ENCODE peak calls at places on chromosomes 16 and 17, in nine cellular contexts. R is PC-3; E is dorsolateral prefrontal cortex; O is stomach; Y is H9; B is Peyer's patch; Q is AG10803; H is CD8-positive, alpha-beta T cell; J is kidney epithelial cell. A is an unnamed sample.

GRCh38 chr17:54891176-54891821 is 9.4 kb upstream of the TOM1L1 start:
- DNase-seq in R (peak), E (no peak), O (no peak), Y (peak), B (no peak), Q (peak), H (no peak), J (no peak), A (peak)

GRCh38 chr17:65848751-65849150 is 287.3 kb upstream of the AXIN2 start:
- DNase-seq in R (no peak), E (no peak), O (no peak), Y (no peak), B (no peak), Q (peak), H (no peak), J (no peak), A (no peak)

GRCh38 chr16:57372372-57373116 is at the start of gene CX3CL1:
- DNase-seq in R (no peak), E (peak), O (peak), Y (peak), B (no peak), Q (peak), H (no peak), J (peak), A (peak)

GRCh38 chr17:36888236-36888957 is 48.9 kb upstream of the LHX1 start:
- DNase-seq in R (no peak), E (no peak), O (no peak), Y (no peak), B (no peak), Q (no peak), H (no peak), J (no peak), A (no peak)

GRCh38 chr16:78528265-78528664 is 428.8 kb downstream of the WWOX start:
- DNase-seq in R (no peak), E (no peak), O (no peak), Y (no peak), B (no peak), Q (no peak), H (no peak), J (no peak), A (no peak)

GRCh38 chr17:14741516-14741915 is 440.6 kb downstream of the HS3ST3B1 start:
- DNase-seq in R (peak), E (no peak), O (no peak), Y (no peak), B (no peak), Q (peak), H (no peak), J (no peak), A (no peak)

GRCh38 chr17:82052638-82053059 is 951 bp downstream of the GPS1 start:
- DNase-seq in R (no peak), E (no peak), O (no peak), Y (no peak), B (no peak), Q (no peak), H (no peak), J (no peak), A (no peak)

GRCh38 chr17:69812240-69812837 is 262.7 kb upstream of the KCNJ16 start:
- DNase-seq in R (peak), E (no peak), O (no peak), Y (no peak), B (no peak), Q (peak), H (no peak), J (no peak), A (no peak)

GRCh38 chr17:3804503-3804931 is 3.5 kb upstream of the ITGAE start:
- DNase-seq in R (no peak), E (no peak), O (no peak), Y (no peak), B (no peak), Q (no peak), H (no peak), J (peak), A (no peak)

GRCh38 chr16:2385441-2385840 is 43.8 kb upstream of the CCNF start:
- DNase-seq in R (peak), E (no peak), O (no peak), Y (no peak), B (no peak), Q (no peak), H (no peak), J (peak), A (no peak)

GRCh38 chr17:77638229-77638628 is 320.3 kb upstream of the TNRC6C start:
- DNase-seq in R (no peak), E (no peak), O (no peak), Y (peak), B (no peak), Q (no peak), H (no peak), J (no peak), A (no peak)

GRCh38 chr17:45019177-45019711 is 32.2 kb downstream of the DCAKD start:
- DNase-seq in R (peak), E (peak), O (peak), Y (no peak), B (no peak), Q (peak), H (peak), J (no peak), A (no peak)

GRCh38 chr17:62703269-62703775 is 75.9 kb downstream of the MRC2 start:
- DNase-seq in R (peak), E (no peak), O (peak), Y (no peak), B (no peak), Q (peak), H (no peak), J (peak), A (no peak)

GRCh38 chr17:49456172-49456965 is 38.7 kb upstream of the NGFR start:
- DNase-seq in R (peak), E (no peak), O (no peak), Y (no peak), B (no peak), Q (peak), H (no peak), J (peak), A (no peak)

GRCh38 chr17:378068-378467 is 25.5 kb upstream of the RPH3AL start:
- DNase-seq in R (no peak), E (no peak), O (no peak), Y (no peak), B (no peak), Q (no peak), H (no peak), J (no peak), A (no peak)

GRCh38 chr16:15960124-15960971 is 10.9 kb downstream of the ABCC1 start:
- DNase-seq in R (no peak), E (no peak), O (no peak), Y (no peak), B (no peak), Q (no peak), H (no peak), J (no peak), A (no peak)

GRCh38 chr16:31451681-31452351 is 7.5 kb upstream of the ARMC5 start:
- DNase-seq in R (peak), E (peak), O (peak), Y (peak), B (no peak), Q (peak), H (no peak), J (no peak), A (peak)

GRCh38 chr17:15213381-15214087 is 51.6 kb downstream of the PMP22 start:
- DNase-seq in R (peak), E (no peak), O (no peak), Y (no peak), B (no peak), Q (peak), H (no peak), J (no peak), A (peak)

GRCh38 chr17:75878174-75878998 is at the start of gene TRIM47:
- DNase-seq in R (peak), E (peak), O (peak), Y (peak), B (peak), Q (peak), H (no peak), J (no peak), A (peak)

GRCh38 chr17:41614098-41614497 is 1.5 kb upstream of the KRT16 start:
- DNase-seq in R (no peak), E (no peak), O (no peak), Y (no peak), B (no peak), Q (no peak), H (no peak), J (no peak), A (no peak)

GRCh38 chr17:74480290-74480689 is 13.9 kb downstream of the CD300A start:
- DNase-seq in R (no peak), E (no peak), O (no peak), Y (no peak), B (no peak), Q (no peak), H (no peak), J (no peak), A (no peak)

GRCh38 chr16:28513484-28514181 is 7.0 kb upstream of the IL27 start:
- DNase-seq in R (no peak), E (no peak), O (no peak), Y (no peak), B (no peak), Q (peak), H (no peak), J (no peak), A (no peak)

GRCh38 chr17:36127199-36127881 is 23.7 kb downstream of the CCL4 start:
- DNase-seq in R (no peak), E (no peak), O (no peak), Y (no peak), B (peak), Q (no peak), H (no peak), J (no peak), A (no peak)

GRCh38 chr16:78576941-78577340 is 477.5 kb downstream of the WWOX start:
- DNase-seq in R (peak), E (no peak), O (no peak), Y (no peak), B (no peak), Q (no peak), H (no peak), J (peak), A (no peak)

GRCh38 chr17:2055494-2056220 is 754 bp downstream of the HIC1 start:
- DNase-seq in R (no peak), E (no peak), O (no peak), Y (no peak), B (no peak), Q (peak), H (peak), J (no peak), A (peak)

GRCh38 chr16:68754117-68754792 is 17.2 kb downstream of the CDH1 start:
- DNase-seq in R (peak), E (no peak), O (no peak), Y (no peak), B (no peak), Q (no peak), H (no peak), J (no peak), A (no peak)

GRCh38 chr17:54992797-54993639 is 24.5 kb downstream of the STXBP4 start:
- DNase-seq in R (peak), E (peak), O (no peak), Y (no peak), B (no peak), Q (peak), H (peak), J (peak), A (no peak)

GRCh38 chr17:36824678-36825091 is 112.6 kb upstream of the LHX1 start:
- DNase-seq in R (no peak), E (no peak), O (no peak), Y (no peak), B (no peak), Q (peak), H (no peak), J (no peak), A (no peak)

GRCh38 chr17:42673266-42673884 is 3.4 kb downstream of the PLEKHH3 start:
- DNase-seq in R (no peak), E (no peak), O (no peak), Y (no peak), B (no peak), Q (no peak), H (no peak), J (no peak), A (no peak)

GRCh38 chr17:28957277-28957991 is 6.1 kb upstream of the PHF12 start:
- DNase-seq in R (no peak), E (no peak), O (no peak), Y (no peak), B (no peak), Q (no peak), H (no peak), J (no peak), A (no peak)

GRCh38 chr17:66417300-66417719 is 114.9 kb downstream of the PRKCA start:
- DNase-seq in R (no peak), E (no peak), O (no peak), Y (no peak), B (no peak), Q (no peak), H (no peak), J (no peak), A (no peak)

DNA sequence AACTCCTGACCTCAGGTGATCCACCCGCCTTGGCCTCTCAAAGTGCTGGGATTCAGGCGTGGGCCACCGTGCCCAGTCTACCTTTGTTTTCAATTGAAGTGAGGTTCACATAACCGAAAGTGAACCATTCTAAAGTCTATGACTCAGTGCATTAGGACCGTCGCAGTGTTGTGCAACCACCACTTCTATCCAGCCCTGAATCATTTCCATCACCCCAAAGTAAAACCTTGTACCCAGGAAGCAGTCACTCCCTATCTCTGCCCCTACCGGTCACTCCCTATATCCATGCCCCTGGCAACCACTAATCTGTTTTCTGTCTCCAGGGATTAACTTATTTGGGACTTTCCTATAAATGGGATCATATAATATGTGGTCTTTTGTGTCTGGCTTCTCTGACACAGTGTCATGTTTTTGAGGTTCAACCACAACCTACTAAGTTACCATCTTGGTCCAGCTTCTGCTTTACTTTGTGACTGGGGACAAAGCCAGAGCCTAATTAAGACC is 28.3 kb upstream of the CDC42EP4 start:
- DNase-seq in R (peak), E (no peak), O (peak), Y (no peak), B (no peak), Q (peak), H (no peak), J (peak), A (no peak)
- TF ChIP-seq CTCF in R (peak), E (no peak), O (peak), Y (no peak), B (peak), Q (peak), H (no peak), J (peak), A (no peak)

GRCh38 chr16:55073830-55074229 is 143.2 kb downstream of the IRX5 start:
- DNase-seq in R (no peak), E (no peak), O (no peak), Y (no peak), B (no peak), Q (no peak), H (no peak), J (no peak), A (no peak)
- TF ChIP-seq CTCF in R (no peak), E (no peak), O (no peak), Y (no peak), B (no peak), Q (no peak), H (no peak), J (no peak), A (no peak)

GRCh38 chr16:85452364-85453178 is 160.6 kb upstream of the GSE1 start:
- DNase-seq in R (no peak), E (no peak), O (no peak), Y (no peak), B (no peak), Q (no peak), H (no peak), J (no peak), A (no peak)
- TF ChIP-seq CTCF in R (no peak), E (no peak), O (no peak), Y (peak), B (no peak), Q (no peak), H (no peak), J (peak), A (no peak)

DNA sequence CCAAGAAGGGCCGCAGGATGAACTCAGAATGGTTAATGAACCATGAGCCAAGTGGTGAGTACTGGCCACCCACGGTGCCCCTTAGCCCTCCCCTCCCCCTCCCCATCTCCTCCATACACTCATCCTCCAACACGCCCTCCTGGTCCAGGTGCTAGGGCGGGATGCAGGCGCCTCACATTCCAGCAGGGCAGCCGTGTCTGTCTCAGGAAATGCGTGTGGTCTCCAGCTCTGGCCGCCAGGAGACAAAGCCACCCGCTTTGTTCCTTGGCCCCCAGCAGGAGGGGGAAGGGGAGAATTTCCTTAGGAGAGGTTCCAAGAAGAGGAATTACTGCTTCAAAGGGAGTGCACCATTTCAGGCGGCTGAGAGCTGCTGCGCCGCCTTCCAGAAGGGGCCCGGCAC is 29.8 kb upstream of the RMI2 start:
- DNase-seq in R (peak), E (no peak), O (no peak), Y (peak), B (no peak), Q (no peak), H (no peak), J (peak), A (peak)
- TF ChIP-seq CTCF in R (no peak), E (no peak), O (no peak), Y (peak), B (no peak), Q (no peak), H (no peak), J (peak), A (peak)

DNA sequence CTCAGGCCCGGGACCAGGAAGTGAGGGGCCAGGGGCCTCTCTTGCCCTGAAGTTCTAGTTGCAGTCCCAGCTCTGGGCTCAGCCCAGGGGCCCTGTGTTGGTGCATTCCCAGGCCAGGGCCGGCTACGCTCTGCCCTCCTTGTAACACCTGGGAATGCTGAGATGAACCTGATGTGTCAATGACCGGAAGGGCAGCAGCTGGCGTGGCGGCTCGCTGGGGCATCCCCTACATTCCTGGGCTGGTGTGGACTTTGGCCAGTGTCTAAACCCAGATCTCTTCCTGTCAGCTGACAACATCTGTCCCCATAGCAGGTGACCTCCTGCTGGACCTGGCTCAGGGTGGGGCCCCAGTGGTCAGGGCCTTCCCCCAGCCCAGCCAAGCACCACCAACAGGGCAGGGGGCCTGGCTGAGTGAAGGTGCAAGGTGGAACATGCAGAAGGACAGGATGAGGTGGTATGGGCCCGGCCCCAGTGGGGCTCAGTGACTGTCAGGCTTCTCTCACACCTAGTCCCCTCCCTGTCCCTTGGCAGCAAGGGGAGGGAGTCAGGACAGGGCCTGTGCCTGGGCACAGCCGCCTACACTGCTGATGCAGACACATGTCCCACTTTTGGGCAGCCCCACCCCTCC is 15.9 kb downstream of the FAM83G start:
- DNase-seq in R (no peak), E (no peak), O (peak), Y (no peak), B (no peak), Q (no peak), H (no peak), J (no peak), A (no peak)
- TF ChIP-seq CTCF in R (no peak), E (no peak), O (no peak), Y (no peak), B (no peak), Q (no peak), H (no peak), J (no peak), A (no peak)

GRCh38 chr17:39517224-39517623 is 55.9 kb downstream of the CDK12 start:
- DNase-seq in R (no peak), E (no peak), O (no peak), Y (no peak), B (no peak), Q (no peak), H (no peak), J (peak), A (no peak)
- TF ChIP-seq CTCF in R (no peak), E (no peak), O (no peak), Y (no peak), B (no peak), Q (no peak), H (no peak), J (no peak), A (no peak)

A was measured in endothelial cell.